ENCODE peak calls at places on chromosomes 11 and 22, in nine cellular contexts. H is HepG2, E is HL-60, I is DND-41, P is GM12865, L is progenitor cell of endocrine pancreas, X is NAMALWA, Q is GM20000, K is astrocyte of the hippocampus. Y is an unnamed sample.

GRCh38 chr11:44825058-44825795 is 98.5 kb downstream of the TSPAN18 start:
- DNase-seq in H (no peak), E (no peak), I (no peak), P (no peak), L (no peak), X (no peak), Q (no peak), K (no peak), Y (no peak)

GRCh38 chr11:75919525-75919924 is 104.5 kb downstream of the UVRAG start:
- DNase-seq in H (no peak), E (no peak), I (no peak), P (peak; percentile 23), L (no peak), X (peak; percentile 33), Q (no peak), K (no peak), Y (no peak)

GRCh38 chr11:65479184-65480145 is 19.4 kb upstream of the MALAT1 start:
- DNase-seq in H (no peak), E (no peak), I (no peak), P (no peak), L (no peak), X (no peak), Q (no peak), K (peak; percentile 86), Y (no peak)

GRCh38 chr11:72576661-72577060 is 97.6 kb downstream of the PDE2A start:
- DNase-seq in H (no peak), E (no peak), I (no peak), P (no peak), L (no peak), X (no peak), Q (no peak), K (no peak), Y (no peak)

GRCh38 chr11:122116591-122116990 is 576 bp upstream of the BLID start:
- DNase-seq in H (no peak), E (no peak), I (no peak), P (no peak), L (no peak), X (no peak), Q (no peak), K (no peak), Y (no peak)

GRCh38 chr11:121452609-121453150 is at the start of gene SORL1-AS1:
- DNase-seq in H (no peak), E (no peak), I (peak; percentile 42), P (peak; percentile 76), L (no peak), X (peak; percentile 62), Q (peak; percentile 56), K (no peak), Y (no peak)

GRCh38 chr11:111762981-111763643 is 3.1 kb downstream of the PPP2R1B start:
- DNase-seq in H (no peak), E (no peak), I (no peak), P (no peak), L (no peak), X (peak; percentile 9), Q (no peak), K (peak; percentile 27), Y (no peak)

GRCh38 chr11:121928597-121929580 is 187.1 kb downstream of the BLID start:
- DNase-seq in H (peak; percentile 85), E (no peak), I (no peak), P (no peak), L (no peak), X (no peak), Q (no peak), K (peak; percentile 18), Y (no peak)

GRCh38 chr11:9851366-9851765 is 187.5 kb downstream of the SWAP70 start:
- DNase-seq in H (no peak), E (no peak), I (no peak), P (no peak), L (no peak), X (no peak), Q (no peak), K (peak; percentile 29), Y (no peak)

GRCh38 chr22:31944700-31945477 is 554 bp downstream of the YWHAH start:
- DNase-seq in H (no peak), E (no peak), I (peak; percentile 70), P (peak; percentile 22), L (no peak), X (peak; percentile 53), Q (peak; percentile 27), K (no peak), Y (no peak)

GRCh38 chr11:46529086-46529905 is 64.5 kb downstream of the AMBRA1 start:
- DNase-seq in H (peak; percentile 55), E (peak; percentile 38), I (peak; percentile 77), P (peak; percentile 82), L (peak; percentile 59), X (peak; percentile 85), Q (peak; percentile 84), K (peak; percentile 74), Y (no peak)

GRCh38 chr11:110710520-110711381 is 1.5 kb downstream of the ARHGAP20 start:
- DNase-seq in H (peak; percentile 9), E (no peak), I (no peak), P (no peak), L (peak; percentile 14), X (no peak), Q (peak; percentile 31), K (peak; percentile 45), Y (no peak)

GRCh38 chr11:60251485-60252207 is 8.7 kb upstream of the MS4A4E start:
- DNase-seq in H (peak; percentile 23), E (no peak), I (no peak), P (peak; percentile 59), L (peak; percentile 24), X (peak; percentile 58), Q (peak; percentile 38), K (no peak), Y (no peak)